ENCODE peak calls at places on chromosomes 7 and 10, in ten cellular contexts. H, L, X, K, I, Q, O, D, T and C are unnamed samples.
A peak's percentile ranks its signal among the peaks of the same experiment; 100 is the strongest.

GRCh38 chr10:130074639-130075038 is 36.0 kb downstream of the C10orf143 start:
- DNase-seq in H (no peak), L (no peak), X (no peak), K (no peak), I (no peak), Q (no peak), O (no peak), D (no peak), T (no peak), C (no peak)

GRCh38 chr10:13936826-13937225 is 350.1 kb downstream of the PRPF18 start:
- DNase-seq in H (no peak), L (no peak), X (no peak), K (no peak), I (no peak), Q (no peak), O (no peak), D (no peak), T (no peak), C (no peak)

GRCh38 chr10:3226960-3227724 is 54.6 kb upstream of the PITRM1 start:
- DNase-seq in H (no peak), L (no peak), X (no peak), K (no peak), I (no peak), Q (no peak), O (peak; percentile 37), D (no peak), T (peak; percentile 55), C (no peak)

GRCh38 chr10:32963102-32963501 is 5.1 kb upstream of the ITGB1 start:
- DNase-seq in H (no peak), L (no peak), X (no peak), K (no peak), I (no peak), Q (no peak), O (no peak), D (no peak), T (no peak), C (no peak)

GRCh38 chr10:78843495-78843894 is 225.3 kb upstream of the ZMIZ1 start:
- DNase-seq in H (no peak), L (no peak), X (no peak), K (no peak), I (no peak), Q (no peak), O (no peak), D (no peak), T (no peak), C (no peak)

GRCh38 chr10:132939378-132939955 is 2.9 kb downstream of the CFAP46 start:
- DNase-seq in H (no peak), L (no peak), X (no peak), K (no peak), I (no peak), Q (no peak), O (no peak), D (no peak), T (no peak), C (no peak)

GRCh38 chr10:84820121-84820520 is 491.7 kb downstream of the CCSER2 start:
- DNase-seq in H (peak; percentile 8), L (peak; percentile 44), X (no peak), K (peak; percentile 6), I (no peak), Q (no peak), O (no peak), D (no peak), T (no peak), C (no peak)

GRCh38 chr10:59099536-59099935 is 76.9 kb upstream of the PHYHIPL start:
- DNase-seq in H (no peak), L (no peak), X (no peak), K (no peak), I (no peak), Q (no peak), O (no peak), D (no peak), T (no peak), C (peak; percentile 42)

GRCh38 chr10:117964528-117964927 is 82.2 kb downstream of the RAB11FIP2 start:
- DNase-seq in H (no peak), L (no peak), X (no peak), K (no peak), I (no peak), Q (no peak), O (no peak), D (no peak), T (no peak), C (no peak)

GRCh38 chr7:107638594-107638993 is 22.0 kb upstream of the SLC26A4 start:
- DNase-seq in H (peak; percentile 76), L (no peak), X (no peak), K (no peak), I (no peak), Q (no peak), O (no peak), D (no peak), T (no peak), C (no peak)

GRCh38 chr7:154693646-154694045 is 309.3 kb downstream of the PAXIP1 start:
- DNase-seq in H (no peak), L (no peak), X (no peak), K (no peak), I (no peak), Q (no peak), O (no peak), D (no peak), T (no peak), C (no peak)

GRCh38 chr10:50251309-50251850 is at the start of gene ASAH2:
- DNase-seq in H (no peak), L (no peak), X (no peak), K (no peak), I (no peak), Q (no peak), O (no peak), D (no peak), T (no peak), C (no peak)